ENCODE peak calls at places on chromosome 10, in four cellular contexts. One of them, this sample, is unnamed.

GRCh38 chr10:37010741-37011140 is 114.7 kb upstream of the ANKRD30A start:
- DNase-seq in GM12865: no peak
- DNase-seq in EH: no peak
- DNase-seq in putamen: no peak
- DNase-seq in this sample: no peak

GRCh38 chr10:121454776-121455175 is 143.5 kb downstream of the FGFR2 start:
- DNase-seq in putamen: no peak
- DNase-seq in EH: no peak
- DNase-seq in GM12865: no peak
- DNase-seq in this sample: no peak

GRCh38 chr10:91607661-91608442 is 25.0 kb downstream of the PPP1R3C start:
- DNase-seq in GM12865: no peak
- DNase-seq in putamen: no peak
- DNase-seq in EH: peak; percentile 44
- DNase-seq in this sample: no peak

GRCh38 chr10:97921581-97922377 is 72.1 kb downstream of the GOLGA7B start:
- DNase-seq in GM12865: no peak
- DNase-seq in putamen: no peak
- DNase-seq in EH: no peak
- DNase-seq in this sample: no peak

GRCh38 chr10:15293862-15294835 is 76.9 kb downstream of the FAM171A1 start:
- DNase-seq in putamen: no peak
- DNase-seq in GM12865: no peak
- DNase-seq in EH: peak; percentile 73
- DNase-seq in this sample: peak; percentile 48

GRCh38 chr10:89373916-89374711 is 3.7 kb upstream of the IFIT1B start:
- DNase-seq in EH: peak; percentile 96
- DNase-seq in GM12865: no peak
- DNase-seq in putamen: peak; percentile 97
- DNase-seq in this sample: peak; percentile 88

GRCh38 chr10:79422178-79422892 is 23.1 kb downstream of the ZCCHC24 start:
- DNase-seq in putamen: no peak
- DNase-seq in GM12865: no peak
- DNase-seq in EH: peak; percentile 95
- DNase-seq in this sample: no peak

GRCh38 chr10:34732926-34733325 is 82.2 kb downstream of the PARD3 start:
- DNase-seq in EH: peak; percentile 65
- DNase-seq in GM12865: peak; percentile 8
- DNase-seq in putamen: no peak
- DNase-seq in this sample: no peak

GRCh38 chr10:76582536-76582935 is 1055.1 kb downstream of the KCNMA1 start:
- DNase-seq in putamen: no peak
- DNase-seq in GM12865: no peak
- DNase-seq in EH: peak; percentile 69
- DNase-seq in this sample: no peak

GRCh38 chr10:35493196-35494118 is 111.7 kb upstream of the GJD4 start:
- DNase-seq in putamen: no peak
- DNase-seq in GM12865: no peak
- DNase-seq in EH: peak; percentile 7
- DNase-seq in this sample: no peak

GRCh38 chr10:95237376-95238170 is 43.5 kb downstream of the ACSM6 start:
- DNase-seq in EH: peak; percentile 49
- DNase-seq in putamen: no peak
- DNase-seq in GM12865: no peak
- DNase-seq in this sample: no peak

GRCh38 chr10:4981722-4982471 is 18.7 kb downstream of the AKR1C1 start:
- DNase-seq in putamen: peak; percentile 3
- DNase-seq in EH: peak; percentile 18
- DNase-seq in GM12865: peak; percentile 65
- DNase-seq in this sample: no peak

GRCh38 chr10:47136866-47137265 is 163.1 kb upstream of the GDF10 start:
- DNase-seq in EH: no peak
- DNase-seq in GM12865: no peak
- DNase-seq in putamen: peak; percentile 16
- DNase-seq in this sample: peak; percentile 14

GRCh38 chr10:74813371-74813770 is 13.0 kb upstream of the KAT6B start:
- DNase-seq in EH: no peak
- DNase-seq in putamen: no peak
- DNase-seq in GM12865: no peak
- DNase-seq in this sample: no peak

GRCh38 chr10:105585753-105586152 is 944.7 kb downstream of the SORCS3 start:
- DNase-seq in putamen: no peak
- DNase-seq in EH: peak; percentile 76
- DNase-seq in GM12865: no peak
- DNase-seq in this sample: no peak

GRCh38 chr10:11636761-11637166 is 25.3 kb upstream of the USP6NL start:
- DNase-seq in GM12865: no peak
- DNase-seq in EH: no peak
- DNase-seq in putamen: no peak
- DNase-seq in this sample: no peak

GRCh38 chr10:28678687-28679457 is 1.6 kb downstream of the BAMBI start:
- DNase-seq in GM12865: no peak
- DNase-seq in putamen: no peak
- DNase-seq in EH: peak; percentile 41
- DNase-seq in this sample: no peak

GRCh38 chr10:114271779-114272167 is 32.7 kb downstream of the VWA2 start:
- DNase-seq in putamen: no peak
- DNase-seq in EH: peak; percentile 96
- DNase-seq in GM12865: no peak
- DNase-seq in this sample: no peak

GRCh38 chr10:71778071-71778470 is 4.8 kb upstream of the VSIR start:
- DNase-seq in EH: no peak
- DNase-seq in GM12865: no peak
- DNase-seq in putamen: no peak
- DNase-seq in this sample: no peak

GRCh38 chr10:86178401-86179142 is 188.0 kb downstream of the GRID1 start:
- DNase-seq in putamen: no peak
- DNase-seq in EH: peak; percentile 9
- DNase-seq in GM12865: peak; percentile 16
- DNase-seq in this sample: peak; percentile 38

This sample was measured in head of caudate nucleus.